ENCODE peak calls at places on chromosome 14, in four cellular contexts. D is H1, J is HepG2, Y is GM12878. M is an unnamed sample.
A peak's percentile ranks its signal among the peaks of the same experiment; 100 is the strongest.

GRCh38 chr14:71116206-71117122 is 209.2 kb downstream of the PCNX1 start:
- DNase-seq in D (no peak), J (peak; percentile 85), Y (peak; percentile 25), M (no peak)

GRCh38 chr14:58884442-58884841 is 246.7 kb downstream of the DACT1 start:
- DNase-seq in D (no peak), J (peak; percentile 3), Y (no peak), M (no peak)

GRCh38 chr14:71852201-71852600 is 80.0 kb upstream of the RGS6 start:
- DNase-seq in D (no peak), J (no peak), Y (no peak), M (no peak)

GRCh38 chr14:94612174-94612573 is at the start of gene SERPINA3:
- DNase-seq in D (no peak), J (peak; percentile 91), Y (no peak), M (no peak)

GRCh38 chr14:85479771-85480170 is 50.2 kb upstream of the FLRT2 start:
- DNase-seq in D (no peak), J (no peak), Y (no peak), M (no peak)

GRCh38 chr14:77120771-77121743 is 20.5 kb downstream of the ZDHHC22 start:
- DNase-seq in D (no peak), J (no peak), Y (peak; percentile 97), M (no peak)

GRCh38 chr14:68979722-68980552 is 835 bp upstream of the ACTN1 start:
- DNase-seq in D (peak; percentile 81), J (no peak), Y (no peak), M (no peak)

GRCh38 chr14:100893228-100893601 is 10.3 kb downstream of the RTL1 start:
- DNase-seq in D (no peak), J (no peak), Y (no peak), M (no peak)

GRCh38 chr14:93994919-93995682 is 2.0 kb upstream of the CCDC197 start:
- DNase-seq in D (no peak), J (no peak), Y (no peak), M (no peak)

GRCh38 chr14:47207636-47208035 is 467.8 kb downstream of the MDGA2 start:
- DNase-seq in D (no peak), J (no peak), Y (no peak), M (no peak)

GRCh38 chr14:68952544-68953535 is 26.3 kb downstream of the ACTN1 start:
- DNase-seq in D (no peak), J (no peak), Y (no peak), M (no peak)

GRCh38 chr14:54172114-54172513 is 215.5 kb upstream of the BMP4 start:
- DNase-seq in D (no peak), J (no peak), Y (no peak), M (no peak)

GRCh38 chr14:75184447-75184846 is 8.0 kb upstream of the TMED10 start:
- DNase-seq in D (no peak), J (no peak), Y (peak; percentile 17), M (no peak)

GRCh38 chr14:99055019-99055418 is 217.0 kb downstream of the BCL11B start:
- DNase-seq in D (no peak), J (no peak), Y (no peak), M (no peak)

GRCh38 chr14:84961637-84962036 is 568.3 kb upstream of the FLRT2 start:
- DNase-seq in D (no peak), J (no peak), Y (no peak), M (no peak)

GRCh38 chr14:43729149-43729548 is 777.9 kb downstream of the FSCB start:
- DNase-seq in D (no peak), J (peak; percentile 1), Y (no peak), M (no peak)

GRCh38 chr14:90354551-90355298 is 23.0 kb upstream of the NRDE2 start:
- DNase-seq in D (no peak), J (no peak), Y (no peak), M (no peak)

GRCh38 chr14:61620130-61620946 is 75.0 kb upstream of the HIF1A start:
- DNase-seq in D (no peak), J (peak; percentile 32), Y (peak; percentile 35), M (no peak)

GRCh38 chr14:37254411-37254947 is 56.7 kb downstream of the MIPOL1 start:
- DNase-seq in D (no peak), J (no peak), Y (no peak), M (no peak)

GRCh38 chr14:93538411-93538810 is 107.7 kb downstream of the UNC79 start:
- DNase-seq in D (peak; percentile 61), J (no peak), Y (no peak), M (peak; percentile 6)

GRCh38 chr14:36941783-36942521 is 230.5 kb downstream of the SLC25A21 start:
- DNase-seq in D (peak; percentile 92), J (peak; percentile 62), Y (no peak), M (peak; percentile 39)

GRCh38 chr14:48350971-48351370 is 675.6 kb upstream of the MDGA2 start:
- DNase-seq in D (no peak), J (no peak), Y (no peak), M (no peak)

GRCh38 chr14:31834616-31835015 is 242.5 kb upstream of the ARHGAP5 start:
- DNase-seq in D (no peak), J (peak; percentile 41), Y (no peak), M (no peak)

GRCh38 chr14:76829016-76829365 is 2.8 kb downstream of the LRRC74A start:
- DNase-seq in D (no peak), J (no peak), Y (no peak), M (no peak)

GRCh38 chr14:89144642-89145041 is 272.4 kb downstream of the FOXN3 start:
- DNase-seq in D (no peak), J (peak; percentile 9), Y (no peak), M (no peak)

GRCh38 chr14:42095155-42095554 is 488.5 kb downstream of the LRFN5 start:
- DNase-seq in D (no peak), J (no peak), Y (no peak), M (no peak)

GRCh38 chr14:19947413-19948090 is 16.8 kb downstream of the OR4K1 start:
- DNase-seq in D (no peak), J (no peak), Y (no peak), M (no peak)
- H3K4me3 ChIP-seq in D (no peak overlapping the region), J (peak overlapping the region; percentile 56), Y (no peak overlapping the region), M (no peak overlapping the region)

GRCh38 chr14:104887623-104888488 is 22.8 kb downstream of the CEP170B start:
- DNase-seq in D (peak; percentile 41), J (no peak), Y (no peak), M (no peak)
- TF ChIP-seq SUZ12 in D (no peak), J (no peak), Y (no peak), M (no peak)

GRCh38 chr14:64610049-64610746 is 60.4 kb downstream of the PPP1R36 start:
- DNase-seq in D (peak; percentile 14), J (no peak), Y (no peak), M (no peak)
- H3K4me1 ChIP-seq in D (no peaks in the 10 kb centered on the region), J (peaks cover 24% of the 10 kb centered on the region), Y (no peaks in the 10 kb centered on the region), M (no peaks in the 10 kb centered on the region)

DNA sequence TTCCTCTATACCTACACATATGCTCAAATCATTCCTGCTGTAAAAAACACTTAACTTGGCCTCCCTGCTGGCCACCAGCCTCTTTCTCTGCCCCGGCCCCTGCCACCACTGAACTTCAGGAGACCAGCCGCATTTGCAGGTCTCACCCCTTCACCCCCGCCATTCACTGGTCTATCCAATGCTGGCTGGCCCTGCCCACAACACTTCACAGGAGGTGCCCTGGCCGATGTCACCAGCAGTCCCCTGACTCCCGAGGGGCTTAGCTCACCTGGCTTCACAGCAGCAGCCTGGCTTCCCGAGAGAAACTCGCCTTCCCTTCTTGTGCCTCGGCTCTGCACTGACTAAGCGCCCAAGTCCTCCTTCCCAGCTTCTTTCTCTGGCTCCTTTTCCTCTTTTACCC is 7.5 kb downstream of the AK7 start:
- DNase-seq in D (peak; percentile 39), J (no peak), Y (no peak), M (no peak)
- H3K4me3 ChIP-seq in D (no peak overlapping the region), J (no peak overlapping the region), Y (no peak overlapping the region), M (no peak overlapping the region)

GRCh38 chr14:51533160-51533559 is 118.5 kb upstream of the FRMD6 start:
- DNase-seq in D (no peak), J (no peak), Y (no peak), M (no peak)

GRCh38 chr14:51538973-51539372 is 112.7 kb upstream of the FRMD6 start:
- DNase-seq in D (no peak), J (no peak), Y (no peak), M (no peak)

GRCh38 chr14:51535443-51536044 is 116.2 kb upstream of the FRMD6 start:
- DNase-seq in D (no peak), J (no peak), Y (no peak), M (no peak)

GRCh38 chr14:51533877-51534553 is 117.7 kb upstream of the FRMD6 start:
- DNase-seq in D (no peak), J (no peak), Y (no peak), M (no peak)

DNA sequence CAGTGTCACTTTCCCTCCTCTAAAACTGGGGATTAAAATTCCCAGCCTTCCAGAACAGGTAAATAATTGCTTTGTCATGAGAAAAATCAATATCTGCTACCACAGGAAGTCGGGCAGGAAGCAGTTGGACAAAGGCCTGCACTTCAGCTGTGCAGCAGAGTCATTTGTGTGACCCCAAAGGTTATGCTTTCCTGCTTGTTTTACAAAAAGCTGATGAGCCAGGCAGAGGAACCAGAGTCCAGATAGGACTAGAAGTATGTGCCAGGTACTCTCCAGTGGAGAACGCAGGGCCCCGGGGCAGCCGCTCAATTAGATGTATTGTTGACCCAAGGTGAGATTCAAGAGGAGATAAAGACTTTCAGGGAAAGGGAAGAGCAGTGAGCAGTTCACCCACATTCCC is 117.1 kb upstream of the FRMD6 start:
- DNase-seq in D (no peak), J (peak; percentile 95), Y (no peak), M (no peak)
- TF ChIP-seq SUZ12 in D (no peak), J (no peak), Y (no peak), M (no peak)

DNA sequence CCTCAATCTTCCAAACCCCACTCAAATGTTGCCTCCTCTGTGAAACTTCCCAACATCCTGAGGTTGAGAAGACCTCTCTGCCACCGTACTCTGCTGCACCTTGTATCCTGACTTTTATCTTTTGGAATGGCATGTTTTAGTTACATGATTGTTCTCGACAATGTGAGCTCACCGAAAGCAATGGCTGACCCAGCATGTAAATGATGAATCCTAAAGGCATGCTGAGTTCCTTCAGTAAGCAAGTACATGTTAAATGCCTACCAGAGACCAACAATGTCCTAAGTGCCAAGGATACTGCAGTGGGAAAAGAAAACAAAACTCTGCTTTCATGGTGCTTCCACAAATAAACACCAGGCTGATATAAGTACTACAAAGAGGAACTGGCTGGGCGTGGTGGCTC is 13.7 kb downstream of the PPP1R13B start:
- DNase-seq in D (no peak), J (no peak), Y (no peak), M (no peak)
- H3K4me1 ChIP-seq in D (no peaks in the 10 kb centered on the region), J (peaks cover 7% of the 10 kb centered on the region), Y (no peaks in the 10 kb centered on the region), M (no peaks in the 10 kb centered on the region)

GRCh38 chr14:29637406-29637805 is 290.2 kb downstream of the PRKD1 start:
- DNase-seq in D (no peak), J (no peak), Y (no peak), M (no peak)
- H3K4me3 ChIP-seq in D (no peak overlapping the region), J (no peak overlapping the region), Y (no peak overlapping the region), M (no peak overlapping the region)

M was measured in NT2/D1.